ENCODE peak calls at places on chromosomes 4 and X, in eight cellular contexts. U is stimulated activated CD8-positive, alpha-beta memory T cell treated with anti-CD3 and anti-CD28 coated beads, Interleukin-15, amount 100 ng/mL, for 1 hour; F is pons; L is Karpas-422; S is hypothalamus; N is kidney tubule cell; I is GM12892; P is nephron progenitor cell. K is an unnamed sample.

GRCh38 chr4:17323619-17324400 is 188.1 kb downstream of the QDPR start:
- DNase-seq in U (no peak), F (no peak), L (no peak), S (no peak), N (no peak), I (no peak), P (peak; percentile 6), K (no peak)

GRCh38 chrX:46140272-46140671 is 404.9 kb downstream of the ZNF674 start:
- DNase-seq in U (no peak), F (no peak), L (no peak), S (no peak), N (peak; percentile 4), I (no peak), P (no peak), K (no peak)

GRCh38 chr4:41887821-41888699 is 47.2 kb upstream of the TMEM33 start:
- DNase-seq in U (peak; percentile 15), F (peak; percentile 43), L (peak; percentile 82), S (no peak), N (peak; percentile 55), I (no peak), P (peak; percentile 58), K (no peak)

GRCh38 chr4:108762559-108763225 is at the start of gene ETNPPL:
- DNase-seq in U (no peak), F (no peak), L (no peak), S (peak; percentile 49), N (peak; percentile 23), I (peak; percentile 7), P (peak; percentile 77), K (peak; percentile 19)

GRCh38 chrX:113510586-113510985 is 670.0 kb upstream of the AMOT start:
- DNase-seq in U (no peak), F (no peak), L (no peak), S (no peak), N (no peak), I (no peak), P (no peak), K (no peak)

GRCh38 chr4:135325264-135325663 is 1123.7 kb upstream of the PABPC4L start:
- DNase-seq in U (no peak), F (no peak), L (no peak), S (no peak), N (no peak), I (no peak), P (no peak), K (no peak)

GRCh38 chrX:41265615-41266014 is 68.3 kb upstream of the DDX3X start:
- DNase-seq in U (no peak), F (peak; percentile 25), L (peak; percentile 49), S (no peak), N (peak; percentile 71), I (no peak), P (no peak), K (no peak)

GRCh38 chr4:67288964-67289363 is 256.3 kb downstream of the CENPC start:
- DNase-seq in U (no peak), F (no peak), L (peak; percentile 86), S (no peak), N (no peak), I (no peak), P (peak; percentile 62), K (peak; percentile 17)

GRCh38 chr4:152480901-152481300 is 55.0 kb downstream of the FBXW7 start:
- DNase-seq in U (no peak), F (no peak), L (no peak), S (no peak), N (no peak), I (no peak), P (no peak), K (no peak)

GRCh38 chr4:1072830-1073446 is 40.4 kb downstream of the RNF212 start:
- DNase-seq in U (peak; percentile 24), F (peak; percentile 68), L (peak; percentile 83), S (no peak), N (peak; percentile 70), I (no peak), P (peak; percentile 52), K (peak; percentile 48)

GRCh38 chrX:108590496-108590895 is 145.9 kb downstream of the IRS4 start:
- DNase-seq in U (no peak), F (no peak), L (no peak), S (no peak), N (no peak), I (no peak), P (no peak), K (no peak)

GRCh38 chrX:108584617-108585211 is 145.1 kb downstream of the COL4A5 start:
- DNase-seq in U (no peak), F (peak; percentile 68), L (no peak), S (peak; percentile 8), N (no peak), I (no peak), P (peak; percentile 20), K (no peak)

K was measured in GM12891.